ENCODE peak calls at places on chromosomes 1 and 21, in six cellular contexts. One of them, this sample, is unnamed.

GRCh38 chr1:234649432-234650081 is 39.6 kb upstream of the IRF2BP2 start:
- DNase-seq in sigmoid colon: no peak
- DNase-seq in ovary: no peak
- DNase-seq in adrenal gland: no peak
- DNase-seq in esophagus muscularis mucosa: no peak
- DNase-seq in body of pancreas: no peak
- DNase-seq in this sample: no peak

GRCh38 chr21:40685121-40685630 is 161.8 kb downstream of the DSCAM start:
- DNase-seq in sigmoid colon: no peak
- DNase-seq in ovary: no peak
- DNase-seq in adrenal gland: no peak
- DNase-seq in esophagus muscularis mucosa: no peak
- DNase-seq in body of pancreas: no peak
- DNase-seq in this sample: no peak

GRCh38 chr1:19310061-19310460 is 1.9 kb downstream of the AKR7A2 start:
- DNase-seq in sigmoid colon: peak; percentile 39
- DNase-seq in ovary: no peak
- DNase-seq in adrenal gland: no peak
- DNase-seq in esophagus muscularis mucosa: no peak
- DNase-seq in body of pancreas: no peak
- DNase-seq in this sample: no peak

GRCh38 chr1:93114403-93114802 is 35.3 kb downstream of the MTF2 start:
- DNase-seq in sigmoid colon: no peak
- DNase-seq in ovary: no peak
- DNase-seq in adrenal gland: no peak
- DNase-seq in esophagus muscularis mucosa: no peak
- DNase-seq in body of pancreas: no peak
- DNase-seq in this sample: no peak

GRCh38 chr1:119773711-119774241 is 5.1 kb upstream of the HMGCS2 start:
- DNase-seq in sigmoid colon: no peak
- DNase-seq in ovary: no peak
- DNase-seq in adrenal gland: no peak
- DNase-seq in esophagus muscularis mucosa: peak; percentile 50
- DNase-seq in body of pancreas: no peak
- DNase-seq in this sample: no peak

GRCh38 chr1:96843196-96843595 is 121.6 kb downstream of the PTBP2 start:
- DNase-seq in sigmoid colon: no peak
- DNase-seq in ovary: no peak
- DNase-seq in adrenal gland: no peak
- DNase-seq in esophagus muscularis mucosa: no peak
- DNase-seq in body of pancreas: no peak
- DNase-seq in this sample: no peak

GRCh38 chr1:212315907-212316306 is 30.7 kb downstream of the PPP2R5A start:
- DNase-seq in sigmoid colon: no peak
- DNase-seq in ovary: no peak
- DNase-seq in adrenal gland: no peak
- DNase-seq in esophagus muscularis mucosa: no peak
- DNase-seq in body of pancreas: peak; percentile 29
- DNase-seq in this sample: no peak

GRCh38 chr1:2821970-2822620 is 20.6 kb upstream of the TTC34 start:
- DNase-seq in sigmoid colon: no peak
- DNase-seq in ovary: peak; percentile 26
- DNase-seq in adrenal gland: peak; percentile 34
- DNase-seq in esophagus muscularis mucosa: no peak
- DNase-seq in body of pancreas: peak; percentile 53
- DNase-seq in this sample: peak; percentile 56

GRCh38 chr1:68051475-68051874 is 1.0 kb upstream of the DIRAS3 start:
- DNase-seq in sigmoid colon: no peak
- DNase-seq in ovary: peak; percentile 73
- DNase-seq in adrenal gland: peak; percentile 74
- DNase-seq in esophagus muscularis mucosa: no peak
- DNase-seq in body of pancreas: peak; percentile 74
- DNase-seq in this sample: peak; percentile 67

GRCh38 chr1:172837816-172838680 is 179.1 kb downstream of the FASLG start:
- DNase-seq in sigmoid colon: no peak
- DNase-seq in ovary: no peak
- DNase-seq in adrenal gland: no peak
- DNase-seq in esophagus muscularis mucosa: no peak
- DNase-seq in body of pancreas: no peak
- DNase-seq in this sample: no peak

GRCh38 chr1:33641099-33641830 is 168.8 kb downstream of the ZSCAN20 start:
- DNase-seq in sigmoid colon: no peak
- DNase-seq in ovary: no peak
- DNase-seq in adrenal gland: no peak
- DNase-seq in esophagus muscularis mucosa: no peak
- DNase-seq in body of pancreas: no peak
- DNase-seq in this sample: no peak

GRCh38 chr1:47533176-47534039 is 95.6 kb downstream of the FOXD2 start:
- DNase-seq in sigmoid colon: peak; percentile 76
- DNase-seq in ovary: peak; percentile 25
- DNase-seq in adrenal gland: peak; percentile 48
- DNase-seq in esophagus muscularis mucosa: no peak
- DNase-seq in body of pancreas: peak; percentile 20
- DNase-seq in this sample: peak; percentile 37

GRCh38 chr1:242523968-242524570 is 428 bp downstream of the PLD5 start:
- DNase-seq in sigmoid colon: no peak
- DNase-seq in ovary: peak; percentile 53
- DNase-seq in adrenal gland: peak; percentile 41
- DNase-seq in esophagus muscularis mucosa: no peak
- DNase-seq in body of pancreas: peak; percentile 11
- DNase-seq in this sample: no peak

GRCh38 chr1:175731581-175731980 is 11.8 kb downstream of the TNR start:
- DNase-seq in sigmoid colon: no peak
- DNase-seq in ovary: no peak
- DNase-seq in adrenal gland: no peak
- DNase-seq in esophagus muscularis mucosa: no peak
- DNase-seq in body of pancreas: no peak
- DNase-seq in this sample: no peak

DNA sequence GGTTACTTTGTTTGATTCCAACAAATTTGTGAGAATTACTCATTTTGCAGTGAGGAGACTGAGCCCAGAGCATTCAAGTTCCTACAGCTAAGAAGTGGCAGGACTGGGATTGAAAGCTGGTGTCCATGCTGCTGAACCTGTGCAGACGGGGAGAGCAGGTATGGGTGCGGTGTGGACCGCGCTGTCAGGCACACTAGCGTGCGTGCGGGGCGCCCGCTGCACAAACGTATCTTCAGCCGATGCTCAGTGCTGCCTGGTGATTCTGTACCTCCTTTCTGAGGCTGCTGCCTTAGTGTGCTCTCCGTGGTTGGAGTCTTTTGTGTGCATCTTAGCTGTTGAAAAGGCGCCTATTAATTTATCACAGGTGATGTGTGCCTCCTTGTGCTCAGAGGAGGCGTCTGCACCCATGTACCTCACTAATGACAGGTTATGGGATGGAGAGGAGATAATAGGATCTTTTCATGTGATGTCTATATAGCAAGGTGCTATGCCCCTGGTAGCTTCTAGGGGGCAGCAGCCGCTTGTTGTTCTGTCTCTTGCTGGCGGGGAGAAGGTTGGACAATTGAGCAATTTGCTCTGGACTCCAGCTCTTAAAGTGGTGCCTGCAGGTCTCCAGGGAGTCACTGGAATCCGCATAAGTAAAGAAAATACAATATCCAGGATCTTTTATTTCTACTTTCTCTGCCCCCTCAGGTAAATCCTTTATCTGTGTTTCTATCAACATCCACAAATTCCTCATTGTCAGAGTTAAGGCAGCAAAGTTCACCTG is 32.5 kb downstream of the PEX14 start:
- DNase-seq in sigmoid colon: peak; percentile 86
- DNase-seq in ovary: peak; percentile 67
- DNase-seq in adrenal gland: peak; percentile 76
- DNase-seq in esophagus muscularis mucosa: no peak
- DNase-seq in body of pancreas: peak; percentile 64
- DNase-seq in this sample: peak; percentile 77
- H3K27ac ChIP-seq in sigmoid colon: no peak overlapping the region
- H3K27ac ChIP-seq in ovary: no peak overlapping the region
- H3K27ac ChIP-seq in adrenal gland: no peak overlapping the region
- H3K27ac ChIP-seq in esophagus muscularis mucosa: no peak overlapping the region
- H3K27ac ChIP-seq in body of pancreas: no peak overlapping the region
- H3K27ac ChIP-seq in this sample: no peak overlapping the region

DNA sequence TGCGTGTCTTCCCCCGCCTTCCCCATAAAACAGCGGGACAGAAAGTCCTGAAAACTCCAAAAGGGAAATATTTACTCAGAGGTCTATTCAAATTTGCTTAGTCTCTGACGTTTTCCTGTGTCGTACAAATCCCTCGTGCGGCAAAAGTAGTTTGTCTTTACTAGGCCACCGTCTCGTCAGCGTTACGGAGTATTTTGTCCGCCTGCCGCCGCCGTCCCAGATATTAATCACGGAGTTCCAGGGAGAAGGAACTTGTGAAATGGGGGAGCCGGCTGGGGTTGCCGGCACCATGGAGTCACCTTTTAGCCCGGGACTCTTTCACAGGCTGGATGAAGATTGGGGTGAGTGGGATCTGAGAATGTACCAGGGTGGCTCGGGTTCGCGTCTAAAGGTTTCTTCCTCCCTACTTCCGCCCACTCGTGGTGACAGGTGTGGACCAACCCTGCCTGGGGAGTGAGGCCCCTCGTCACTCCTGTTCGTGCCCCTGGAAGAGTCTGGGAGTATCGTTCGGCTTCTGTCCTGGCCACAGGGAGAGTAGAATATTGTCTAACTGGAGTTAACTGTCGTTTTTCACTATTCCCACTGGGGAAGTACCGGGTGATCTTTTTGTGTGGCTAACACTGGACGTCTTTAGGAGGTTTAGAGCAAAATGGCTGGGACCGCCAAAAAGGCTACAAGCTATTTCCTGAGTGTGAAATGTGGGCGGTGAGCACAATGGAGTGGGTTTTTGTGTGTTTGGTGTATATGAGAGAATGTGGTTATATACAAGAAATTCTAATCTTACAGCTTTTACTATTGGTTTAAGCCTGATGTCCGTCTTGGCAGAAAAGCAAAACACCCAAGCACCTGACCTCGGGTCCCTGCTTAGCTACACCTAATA is at the start of gene ATF6:
- DNase-seq in sigmoid colon: peak; percentile 97
- DNase-seq in ovary: peak; percentile 87
- DNase-seq in adrenal gland: peak; percentile 93
- DNase-seq in esophagus muscularis mucosa: peak; percentile 97
- DNase-seq in body of pancreas: peak; percentile 94
- DNase-seq in this sample: peak; percentile 81
- TF ChIP-seq POLR2A in sigmoid colon: peak; percentile 81
- TF ChIP-seq POLR2A in ovary: peak; percentile 80
- TF ChIP-seq POLR2A in adrenal gland: peak; percentile 88
- TF ChIP-seq POLR2A in esophagus muscularis mucosa: peak; percentile 49
- TF ChIP-seq POLR2A in body of pancreas: no peak
- TF ChIP-seq POLR2A in this sample: peak; percentile 91

GRCh38 chr1:21863981-21864380 is 51.9 kb downstream of the LDLRAD2 start:
- DNase-seq in sigmoid colon: no peak
- DNase-seq in ovary: no peak
- DNase-seq in adrenal gland: no peak
- DNase-seq in esophagus muscularis mucosa: no peak
- DNase-seq in body of pancreas: no peak
- DNase-seq in this sample: no peak

GRCh38 chr1:21864730-21865129 is 52.7 kb downstream of the LDLRAD2 start:
- DNase-seq in sigmoid colon: no peak
- DNase-seq in ovary: no peak
- DNase-seq in adrenal gland: no peak
- DNase-seq in esophagus muscularis mucosa: no peak
- DNase-seq in body of pancreas: no peak
- DNase-seq in this sample: no peak

GRCh38 chr1:21865609-21865942 is 53.5 kb downstream of the LDLRAD2 start:
- DNase-seq in sigmoid colon: no peak
- DNase-seq in ovary: no peak
- DNase-seq in adrenal gland: no peak
- DNase-seq in esophagus muscularis mucosa: no peak
- DNase-seq in body of pancreas: no peak
- DNase-seq in this sample: no peak

GRCh38 chr1:21859669-21860179 is 47.7 kb downstream of the LDLRAD2 start:
- DNase-seq in sigmoid colon: no peak
- DNase-seq in ovary: no peak
- DNase-seq in adrenal gland: no peak
- DNase-seq in esophagus muscularis mucosa: no peak
- DNase-seq in body of pancreas: no peak
- DNase-seq in this sample: no peak

DNA sequence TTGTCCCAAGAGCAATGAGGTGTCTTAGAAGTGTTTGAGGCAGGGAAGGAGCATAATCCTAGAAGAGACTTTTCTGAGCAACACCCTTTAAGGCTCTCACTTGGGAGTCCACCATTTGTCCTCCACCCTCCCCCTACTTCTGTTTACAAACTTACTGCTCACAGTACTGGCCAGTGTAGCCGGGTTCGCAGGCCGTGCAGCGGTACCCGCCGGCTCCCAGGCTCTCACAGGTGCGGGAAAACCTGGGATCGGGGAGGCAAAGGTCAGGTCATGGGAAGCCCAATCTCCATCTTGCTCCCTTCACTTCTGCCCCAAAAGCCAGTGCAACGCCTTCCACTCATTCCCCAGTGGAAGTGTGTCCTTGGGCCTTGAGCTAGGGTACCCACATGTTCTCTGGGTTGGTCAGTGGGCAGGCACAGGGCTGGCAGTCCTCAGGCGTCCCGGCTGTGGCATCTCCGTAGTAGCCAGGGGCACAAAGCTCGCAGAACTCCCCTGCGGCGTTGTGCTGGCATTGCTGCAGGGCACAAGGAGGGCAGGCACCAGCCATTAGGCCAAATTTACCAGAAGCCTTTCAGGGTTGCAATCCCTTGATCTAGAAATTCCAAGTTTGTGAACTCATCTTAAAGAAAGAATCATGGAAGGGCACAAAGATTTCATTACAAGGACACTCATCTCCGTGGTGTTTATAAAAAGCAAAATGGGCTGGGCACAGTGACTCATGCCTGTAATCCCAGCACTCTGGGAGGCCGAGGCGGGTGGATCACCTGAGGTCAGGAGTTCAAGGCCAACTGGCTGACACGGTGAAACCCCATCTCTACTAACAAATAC is 49.8 kb downstream of the LDLRAD2 start:
- DNase-seq in sigmoid colon: no peak
- DNase-seq in ovary: no peak
- DNase-seq in adrenal gland: peak; percentile 83
- DNase-seq in esophagus muscularis mucosa: no peak
- DNase-seq in body of pancreas: no peak
- DNase-seq in this sample: no peak
- H3K27ac ChIP-seq in sigmoid colon: peak overlapping the region; percentile 88
- H3K27ac ChIP-seq in ovary: no peak overlapping the region
- H3K27ac ChIP-seq in adrenal gland: peak overlapping the region; percentile 89
- H3K27ac ChIP-seq in esophagus muscularis mucosa: peak overlapping the region; percentile 87
- H3K27ac ChIP-seq in body of pancreas: no peak overlapping the region
- H3K27ac ChIP-seq in this sample: no peak overlapping the region

DNA sequence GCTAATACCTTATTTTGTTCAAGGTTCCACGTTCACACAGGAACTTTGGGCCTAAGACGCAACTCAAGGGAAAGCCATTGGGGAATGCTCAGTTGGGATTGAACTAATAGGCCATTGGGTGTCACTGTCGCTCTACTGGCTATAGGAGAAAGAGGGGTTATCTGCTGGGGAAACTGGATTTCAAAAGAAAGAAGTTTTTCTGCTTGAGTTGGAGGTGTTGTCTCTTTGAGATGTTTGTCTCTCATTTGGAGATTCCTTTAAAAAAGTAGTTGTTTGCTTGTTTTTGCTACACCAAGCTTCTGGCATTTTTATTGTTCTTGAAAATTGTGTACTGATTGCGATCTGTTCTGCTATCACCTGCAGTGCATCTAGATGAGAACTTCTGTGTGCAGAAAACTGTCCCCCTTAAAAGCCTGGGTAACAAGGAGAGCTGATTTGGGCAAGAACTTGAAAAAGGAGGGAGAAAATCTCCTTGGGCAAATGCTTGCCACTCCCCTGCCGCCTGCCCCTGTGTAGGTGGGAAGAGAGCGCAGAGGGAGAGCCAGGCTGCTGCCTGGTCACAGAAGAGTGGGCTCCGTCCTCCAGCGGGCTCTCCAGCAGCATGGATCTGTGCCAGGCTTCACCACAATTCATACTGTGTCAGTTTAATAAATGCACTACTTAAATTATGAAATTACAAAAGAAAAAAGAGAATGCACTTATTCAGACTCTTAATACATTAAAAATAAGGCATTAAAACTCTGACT is 39.9 kb downstream of the PEX14 start:
- DNase-seq in sigmoid colon: no peak
- DNase-seq in ovary: no peak
- DNase-seq in adrenal gland: no peak
- DNase-seq in esophagus muscularis mucosa: no peak
- DNase-seq in body of pancreas: no peak
- DNase-seq in this sample: no peak
- TF ChIP-seq POLR2A in sigmoid colon: no peak
- TF ChIP-seq POLR2A in ovary: no peak
- TF ChIP-seq POLR2A in adrenal gland: no peak
- TF ChIP-seq POLR2A in esophagus muscularis mucosa: no peak
- TF ChIP-seq POLR2A in body of pancreas: no peak
- TF ChIP-seq POLR2A in this sample: no peak